ENCODE peak calls at places on chromosomes 5 and 9, in six cellular contexts. H is AG04450, I is cardiac muscle cell, R is cardiac fibroblast, L is Caco-2, Z is uterus. V is an unnamed sample.
A peak's percentile ranks its signal among the peaks of the same experiment; 100 is the strongest.

GRCh38 chr5:115557667-115558387 is 13.3 kb upstream of the FEM1C start:
- DNase-seq in H (no peak), Z (no peak), L (no peak), I (no peak), R (peak; percentile 68), V (no peak)

GRCh38 chr9:136784249-136784996 is 6.7 kb upstream of the TMEM141 start:
- DNase-seq in L (no peak), Z (no peak), I (peak; percentile 53), R (peak; percentile 43), H (no peak), V (peak; percentile 50)

GRCh38 chr5:50881407-50881806 is 215.0 kb downstream of the PARP8 start:
- DNase-seq in L (no peak), Z (no peak), I (peak; percentile 65), R (no peak), H (no peak), V (no peak)

GRCh38 chr5:14685757-14686156 is 21.2 kb downstream of the OTULIN start:
- DNase-seq in R (peak; percentile 71), H (peak; percentile 33), Z (no peak), L (no peak), I (peak; percentile 50), V (peak; percentile 81)

GRCh38 chr5:66324357-66324756 is 180.3 kb downstream of the SREK1 start:
- DNase-seq in H (no peak), Z (no peak), I (no peak), R (no peak), L (no peak), V (no peak)

GRCh38 chr5:150500328-150500841 is 7.5 kb upstream of the NDST1 start:
- DNase-seq in R (no peak), L (no peak), H (no peak), Z (no peak), I (no peak), V (no peak)

GRCh38 chr5:73197637-73198257 is 24.8 kb downstream of the TMEM174 start:
- DNase-seq in I (no peak), R (no peak), H (no peak), Z (no peak), L (no peak), V (no peak)

GRCh38 chr9:135299651-135300345 is 179.8 kb upstream of the PPP1R26 start:
- DNase-seq in I (no peak), H (no peak), Z (no peak), R (no peak), L (peak; percentile 26), V (no peak)

GRCh38 chr5:7436521-7436920 is 40.6 kb downstream of the ADCY2 start:
- DNase-seq in R (no peak), Z (no peak), H (no peak), L (peak; percentile 45), I (no peak), V (no peak)

GRCh38 chr9:31776471-31776870 is 608.0 kb upstream of the ACO1 start:
- DNase-seq in L (no peak), I (no peak), H (no peak), R (no peak), Z (no peak), V (no peak)

GRCh38 chr9:98861881-98862501 is 54.5 kb downstream of the GALNT12 start:
- DNase-seq in R (peak; percentile 98), H (peak; percentile 26), L (no peak), I (no peak), Z (peak; percentile 70), V (peak; percentile 97)

GRCh38 chr5:91219803-91220371 is 163.2 kb downstream of the ARRDC3 start:
- DNase-seq in L (peak; percentile 64), I (no peak), Z (no peak), R (peak; percentile 69), H (no peak), V (peak; percentile 60)

GRCh38 chr9:36173861-36174260 is 4.7 kb downstream of the CCIN start:
- DNase-seq in R (no peak), L (no peak), I (no peak), Z (no peak), H (no peak), V (no peak)

GRCh38 chr5:150329881-150330876 is 27.3 kb upstream of the TCOF1 start:
- DNase-seq in R (no peak), L (no peak), H (no peak), Z (no peak), I (no peak), V (no peak)

GRCh38 chr9:98701576-98701975 is 7.2 kb downstream of the GABBR2 start:
- DNase-seq in Z (no peak), R (no peak), H (no peak), I (no peak), L (no peak), V (no peak)

GRCh38 chr5:31936699-31937098 is 237.4 kb downstream of the GOLPH3 start:
- DNase-seq in I (no peak), H (no peak), L (no peak), R (no peak), Z (no peak), V (no peak)

GRCh38 chr9:5632540-5632939 is 3.6 kb downstream of the RIC1 start:
- DNase-seq in H (no peak), L (no peak), Z (no peak), R (no peak), I (no peak), V (no peak)

GRCh38 chr5:179194201-179194910 is 134.2 kb downstream of the ZNF354C start:
- DNase-seq in R (no peak), L (peak; percentile 28), Z (no peak), H (no peak), I (no peak), V (no peak)

GRCh38 chr5:3009605-3010004 is 258.1 kb upstream of the IRX2 start:
- DNase-seq in H (no peak), R (no peak), I (no peak), Z (no peak), L (no peak), V (no peak)

GRCh38 chr5:52469420-52469819 is 318.3 kb upstream of the ITGA1 start:
- DNase-seq in Z (no peak), I (no peak), L (no peak), R (no peak), H (no peak), V (no peak)

GRCh38 chr9:93288891-93289883 is 105.2 kb downstream of the WNK2 start:
- DNase-seq in R (peak; percentile 48), Z (no peak), I (no peak), L (no peak), H (no peak), V (peak; percentile 41)

GRCh38 chr5:33795532-33795931 is 96.3 kb downstream of the ADAMTS12 start:
- DNase-seq in I (no peak), Z (no peak), H (no peak), L (no peak), R (no peak), V (no peak)

GRCh38 chr9:98977246-98977681 is 33.6 kb downstream of the COL15A1 start:
- DNase-seq in H (no peak), I (no peak), R (no peak), L (no peak), Z (no peak), V (no peak)

GRCh38 chr9:128082173-128082572 is 14.1 kb downstream of the SLC25A25 start:
- DNase-seq in L (no peak), H (no peak), I (no peak), R (no peak), Z (no peak), V (peak; percentile 15)

GRCh38 chr9:11158676-11159075 is 545.9 kb upstream of the PTPRD start:
- DNase-seq in Z (no peak), I (no peak), L (no peak), H (no peak), R (no peak), V (no peak)

GRCh38 chr9:133347985-133348762 is at the start of the genes MED22 and RPL7A:
- DNase-seq in I (peak; percentile 97), L (peak; percentile 97), Z (peak; percentile 94), H (peak; percentile 91), R (peak; percentile 99), V (peak; percentile 92)
- TF ChIP-seq CTCF in I (no peak), L (no peak), Z (no peak), H (no peak), R (peak; percentile 13), V (no peak)

DNA sequence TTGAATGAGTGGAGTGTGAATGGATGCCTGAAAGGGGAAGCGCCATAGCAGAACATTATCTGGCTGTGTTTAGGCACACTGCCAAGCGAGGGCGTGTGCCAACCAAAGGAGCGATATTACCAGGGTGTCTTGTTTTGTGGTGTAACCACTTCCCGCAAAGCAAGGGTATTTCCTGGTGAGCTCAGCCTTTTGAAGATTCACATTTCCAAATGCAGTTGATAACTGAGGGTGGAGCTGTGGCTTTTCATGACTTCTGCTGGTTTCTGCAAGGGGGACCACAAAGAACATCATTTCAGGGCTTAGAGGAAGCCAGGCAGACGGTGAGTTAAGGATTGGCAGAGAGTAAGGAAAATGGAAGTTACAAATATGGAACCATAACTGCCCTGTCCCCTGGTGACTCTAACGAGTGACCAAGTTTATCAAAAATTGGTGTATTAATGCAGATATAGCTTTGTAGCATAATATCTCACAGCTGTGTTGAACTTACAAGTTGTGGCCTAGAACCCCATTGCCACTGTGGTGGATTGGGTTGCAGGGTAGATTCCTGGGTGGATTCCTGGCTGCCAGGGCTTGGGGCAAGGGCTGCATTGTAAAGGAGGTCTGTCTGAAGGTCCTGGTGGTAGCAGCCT is 71.4 kb downstream of the RALGPS1 start:
- DNase-seq in R (peak; percentile 61), I (no peak), Z (peak; percentile 23), H (no peak), L (no peak), V (peak; percentile 9)
- H3K4me3 ChIP-seq in R (no peak overlapping the region), I (no peak overlapping the region), Z (no peak overlapping the region), H (no peak overlapping the region), L (no peak overlapping the region), V (no peak overlapping the region)

GRCh38 chr5:152593388-152593787 is 188.3 kb upstream of the NMUR2 start:
- DNase-seq in R (no peak), H (no peak), Z (no peak), L (no peak), I (no peak), V (no peak)
- TF ChIP-seq CTCF in R (no peak), H (no peak), Z (no peak), L (no peak), I (no peak), V (no peak)

GRCh38 chr5:154770111-154770510 is 14.9 kb downstream of the LARP1 start:
- DNase-seq in I (no peak), Z (no peak), L (no peak), H (no peak), R (no peak), V (no peak)

GRCh38 chr5:154768207-154768606 is 13.0 kb downstream of the LARP1 start:
- DNase-seq in R (no peak), Z (no peak), H (no peak), I (no peak), L (no peak), V (no peak)

GRCh38 chr5:154773314-154773713 is 18.1 kb downstream of the LARP1 start:
- DNase-seq in H (no peak), L (no peak), Z (no peak), I (no peak), R (no peak), V (no peak)

GRCh38 chr5:154767537-154767936 is 12.4 kb downstream of the LARP1 start:
- DNase-seq in Z (no peak), R (no peak), L (no peak), I (no peak), H (no peak), V (no peak)

DNA sequence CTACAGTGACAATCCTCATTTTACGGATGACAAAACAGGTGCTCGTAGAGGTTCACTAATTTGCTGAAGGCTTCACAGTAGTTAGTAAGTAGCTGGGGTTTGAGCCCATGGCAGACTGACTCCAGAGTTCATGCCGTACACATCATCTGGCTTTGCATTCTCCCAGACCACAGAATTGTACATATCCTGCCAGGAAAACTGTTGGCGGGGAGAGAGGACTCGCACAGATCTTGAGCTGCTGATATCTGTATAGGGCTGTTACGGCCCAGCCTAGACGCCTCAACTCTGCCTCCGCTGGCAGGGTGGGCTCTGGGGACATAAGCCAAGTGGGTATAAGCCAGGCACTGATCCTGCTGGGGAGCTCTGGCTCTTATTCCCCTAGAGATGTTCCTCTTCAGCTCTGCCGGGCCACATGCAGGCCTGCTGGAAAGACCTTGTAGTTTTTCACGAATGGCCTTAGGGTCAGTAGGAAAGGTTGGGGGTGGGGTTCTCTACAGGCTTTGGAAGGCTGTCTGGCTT is 16.3 kb downstream of the LARP1 start:
- DNase-seq in Z (peak; percentile 27), L (no peak), I (peak; percentile 11), R (peak; percentile 74), H (peak; percentile 73), V (peak; percentile 90)
- H3K4me3 ChIP-seq in Z (no peak overlapping the region), L (no peak overlapping the region), I (no peak overlapping the region), R (no peak overlapping the region), H (peak overlapping the region; percentile 41), V (no peak overlapping the region)